ENCODE peak calls at places on chromosomes 2 and 18, in five cellular contexts. H is BJ, Z is GM12865, O is endothelial cell, K is Peyer's patch. V is an unnamed sample.

GRCh38 chr2:85131116-85131515 is 2.1 kb upstream of the TCF7L1 start:
- DNase-seq in O (peak), H (no peak), K (no peak), Z (peak), V (no peak)

GRCh38 chr2:194205568-194206227 is 1451.3 kb upstream of the SLC39A10 start:
- DNase-seq in Z (no peak), K (no peak), H (no peak), O (no peak), V (no peak)

GRCh38 chr2:162258686-162259085 is 15.4 kb upstream of the FAP start:
- DNase-seq in K (no peak), Z (no peak), O (no peak), H (no peak), V (no peak)

GRCh38 chr2:56889738-56890137 is 705.9 kb downstream of the CCDC85A start:
- DNase-seq in H (no peak), Z (no peak), K (no peak), O (no peak), V (no peak)

GRCh38 chr18:30970201-30970816 is 72.2 kb downstream of the DSC3 start:
- DNase-seq in K (no peak), O (peak), H (no peak), Z (peak), V (no peak)

GRCh38 chr18:78799382-78800089 is 180.1 kb upstream of the SALL3 start:
- DNase-seq in H (no peak), K (no peak), O (no peak), Z (no peak), V (no peak)

GRCh38 chr18:50142441-50143120 is 52.4 kb downstream of the MYO5B start:
- DNase-seq in H (no peak), O (no peak), Z (peak), K (no peak), V (no peak)

GRCh38 chr2:236871500-236872001 is 214.1 kb upstream of the COPS8 start:
- DNase-seq in O (peak), H (peak), Z (no peak), K (no peak), V (no peak)

GRCh38 chr2:213089438-213089837 is 62.0 kb downstream of the IKZF2 start:
- DNase-seq in Z (no peak), K (no peak), O (no peak), H (no peak), V (no peak)

GRCh38 chr2:27724905-27725693 is 46.4 kb upstream of the MRPL33 start:
- DNase-seq in Z (no peak), K (no peak), H (no peak), O (no peak), V (no peak)

GRCh38 chr18:26617151-26617554 is 68.8 kb upstream of the KCTD1 start:
- DNase-seq in K (no peak), Z (no peak), H (peak), O (no peak), V (no peak)

GRCh38 chr2:37554157-37554515 is 117.3 kb downstream of the CDC42EP3 start:
- DNase-seq in K (no peak), H (no peak), O (no peak), Z (no peak), V (no peak)

GRCh38 chr18:55265916-55266488 is 306.7 kb upstream of the CCDC68 start:
- DNase-seq in H (no peak), Z (peak), K (no peak), O (no peak), V (no peak)

GRCh38 chr2:217798743-217799552 is 203.8 kb downstream of the TNS1 start:
- DNase-seq in O (no peak), K (no peak), Z (peak), H (no peak), V (no peak)

GRCh38 chr2:224650815-224651439 is 65.2 kb downstream of the CCDC195 start:
- DNase-seq in O (peak), H (peak), Z (peak), K (no peak), V (no peak)

GRCh38 chr2:204357175-204357695 is 188.0 kb upstream of the PARD3B start:
- DNase-seq in Z (no peak), K (no peak), O (no peak), H (no peak), V (no peak)

GRCh38 chr2:232632904-232633412 is 446 bp upstream of the EFHD1 start:
- DNase-seq in O (no peak), K (peak), Z (no peak), H (peak), V (no peak)

GRCh38 chr18:47709556-47709955 is 220.9 kb downstream of the SMAD2 start:
- DNase-seq in Z (no peak), H (no peak), O (no peak), K (no peak), V (no peak)

GRCh38 chr18:10006261-10006903 is 92.6 kb downstream of the VAPA start:
- DNase-seq in H (no peak), O (no peak), Z (no peak), K (no peak), V (no peak)
- TF ChIP-seq CTCF in H (peak), O (no peak), Z (no peak), K (no peak), V (no peak)

DNA sequence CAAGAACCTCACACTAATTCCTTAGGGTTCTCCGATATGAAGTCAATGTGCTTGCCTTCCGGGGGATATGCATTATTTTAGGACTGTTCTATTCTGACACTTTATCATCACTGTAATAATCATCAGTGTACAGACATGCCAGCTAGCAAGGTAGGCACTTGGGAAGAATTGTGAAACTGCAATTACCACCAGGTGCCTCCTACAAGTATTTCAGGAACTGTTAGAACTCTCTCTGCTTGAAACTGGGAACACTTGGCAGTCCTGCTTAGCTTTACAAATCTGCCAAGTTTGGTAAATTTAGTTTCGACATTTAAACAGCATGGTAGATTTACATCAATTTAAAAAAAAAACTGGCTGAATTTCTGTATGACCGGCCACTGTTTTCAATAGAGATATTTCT is 128.7 kb downstream of the SATB2 start:
- DNase-seq in O (no peak), Z (no peak), K (no peak), H (no peak), V (no peak)
- TF ChIP-seq CTCF in O (no peak), Z (no peak), K (no peak), H (no peak), V (no peak)

GRCh38 chr2:99836670-99837069 is 305.7 kb downstream of the AFF3 start:
- DNase-seq in H (no peak), O (no peak), Z (no peak), K (no peak), V (no peak)

GRCh38 chr2:99845291-99845690 is 297.1 kb downstream of the AFF3 start:
- DNase-seq in Z (no peak), K (no peak), H (no peak), O (no peak), V (no peak)

GRCh38 chr2:99837103-99837591 is 305.2 kb downstream of the AFF3 start:
- DNase-seq in H (no peak), Z (no peak), O (no peak), K (no peak), V (no peak)

GRCh38 chr2:99841749-99842148 is 300.6 kb downstream of the AFF3 start:
- DNase-seq in Z (no peak), O (no peak), K (no peak), H (no peak), V (no peak)

DNA sequence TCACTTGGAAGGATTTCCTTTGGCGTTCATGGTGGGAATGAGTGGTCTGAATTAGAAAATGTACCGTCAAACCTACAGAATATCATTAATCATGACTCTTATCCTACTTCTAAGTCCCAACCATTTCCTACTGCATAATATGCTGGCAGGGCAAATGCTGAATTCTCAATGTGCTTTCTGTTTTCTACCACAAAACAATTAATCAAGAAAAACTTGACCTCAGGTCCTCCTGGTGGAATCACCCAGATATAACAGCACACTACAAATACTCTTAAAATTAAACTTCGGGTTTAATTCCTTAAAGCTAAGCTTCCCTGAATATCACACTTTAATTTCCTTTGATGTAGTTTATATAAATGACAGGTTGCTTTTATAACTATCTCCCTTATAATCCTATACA is 301.6 kb downstream of the AFF3 start:
- DNase-seq in O (no peak), Z (no peak), K (no peak), H (no peak), V (no peak)
- TF ChIP-seq CTCF in O (peak), Z (no peak), K (no peak), H (no peak), V (no peak)

DNA sequence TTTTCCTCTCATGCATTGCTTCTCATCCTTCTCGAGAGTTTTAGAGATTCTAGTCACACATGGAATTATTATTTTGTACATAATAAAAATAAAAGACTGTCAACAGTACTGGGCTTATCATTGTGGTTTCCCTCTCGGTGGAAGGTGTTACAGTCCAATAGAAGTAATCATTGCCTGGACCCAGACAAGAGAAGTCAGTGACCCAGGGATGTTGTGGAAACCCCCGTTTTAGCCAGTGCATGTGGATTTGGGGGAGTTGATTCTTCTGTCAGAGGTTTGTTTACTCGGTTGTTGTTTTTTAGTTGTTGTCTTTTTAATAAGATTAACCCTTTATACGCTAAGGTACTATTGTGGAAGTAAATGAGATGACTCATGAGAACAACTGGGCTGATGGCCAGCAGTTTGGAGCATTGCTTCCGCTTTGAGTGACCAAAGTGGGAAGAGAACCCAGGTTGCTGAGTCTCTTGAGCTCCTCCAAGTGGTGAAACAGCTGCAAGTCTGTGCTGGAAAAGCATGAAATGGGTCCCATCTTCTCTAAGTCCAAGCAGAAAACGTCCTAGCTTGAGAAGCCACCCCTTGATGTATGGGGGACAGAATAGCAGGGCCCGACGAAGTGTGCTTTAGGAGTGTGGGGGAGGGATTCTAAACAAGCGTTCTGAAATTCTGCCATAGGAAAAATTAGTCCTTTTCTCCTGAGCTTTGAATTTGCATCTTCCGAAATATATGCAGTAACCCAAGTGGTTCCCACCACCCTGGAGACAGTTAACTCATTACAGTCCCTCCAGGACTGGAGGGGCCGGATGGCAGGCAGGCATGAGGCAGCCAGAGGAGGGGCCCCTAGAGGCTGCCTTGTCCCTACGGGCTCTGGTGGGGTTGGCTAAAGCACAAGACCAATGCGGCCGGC is 61.8 kb upstream of the GPR45 start:
- DNase-seq in Z (peak), H (no peak), K (no peak), O (peak), V (no peak)
- TF ChIP-seq CTCF in Z (peak), H (peak), K (peak), O (no peak), V (no peak)

GRCh38 chr2:142179686-142180085 is 48.9 kb upstream of the LRP1B start:
- DNase-seq in Z (no peak), O (no peak), H (no peak), K (no peak), V (no peak)

GRCh38 chr2:142176941-142177340 is 46.1 kb upstream of the LRP1B start:
- DNase-seq in H (no peak), K (no peak), Z (no peak), O (no peak), V (no peak)

GRCh38 chr2:142175917-142176316 is 45.1 kb upstream of the LRP1B start:
- DNase-seq in H (no peak), K (no peak), O (no peak), Z (no peak), V (no peak)

GRCh38 chr2:142178604-142179003 is 47.8 kb upstream of the LRP1B start:
- DNase-seq in O (no peak), Z (no peak), H (no peak), K (no peak), V (no peak)

GRCh38 chr2:142180820-142181533 is 50.2 kb upstream of the LRP1B start:
- DNase-seq in H (no peak), O (peak), Z (peak), K (no peak), V (no peak)
- TF ChIP-seq CTCF in H (peak), O (peak), Z (peak), K (no peak), V (no peak)

DNA sequence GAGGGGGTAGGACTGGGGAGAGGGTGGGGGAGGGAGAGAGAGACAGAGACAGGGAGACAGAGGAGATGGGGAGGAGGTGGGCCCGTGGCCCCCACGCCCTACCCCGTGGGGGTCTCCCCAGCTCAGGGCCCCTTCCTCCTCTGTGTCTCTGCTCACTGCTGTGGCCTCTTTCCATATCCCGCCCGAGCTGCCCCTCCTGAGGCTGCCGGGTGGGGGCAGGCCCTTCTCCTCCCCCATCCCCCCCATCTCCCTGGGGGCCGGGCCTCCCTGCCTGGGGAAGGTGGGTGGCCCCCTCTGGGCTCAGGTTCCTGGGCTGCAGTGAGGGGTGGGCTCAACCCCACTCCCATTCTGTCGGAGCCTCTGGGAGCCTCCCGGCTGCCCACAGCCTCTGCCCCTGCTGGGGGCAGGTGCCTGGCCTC is 332 bp upstream of the PDCD1 start:
- DNase-seq in K (no peak), H (no peak), O (no peak), Z (no peak), V (no peak)
- TF ChIP-seq CTCF in K (no peak), H (no peak), O (no peak), Z (no peak), V (no peak)

V was measured in activated B cell treated with CpG ODN at 0.5 μM for 24 hours.